ENCODE peak calls at places on chromosomes 11 and 22, in six cellular contexts. Z is naive thymus-derived CD8-positive, alpha-beta T cell; Y is WTC11; F is tibial artery; C is HFFc6; K is CD8-positive, alpha-beta T cell. U is an unnamed sample.

GRCh38 chr11:44085330-44085729 is 10.1 kb upstream of the EXT2 start:
- DNase-seq in K (no peak), Y (no peak), F (no peak), Z (no peak), C (no peak), U (no peak)

GRCh38 chr11:8671242-8671641 is 11.2 kb downstream of the TRIM66 start:
- DNase-seq in Z (no peak), C (peak), K (no peak), F (peak), Y (peak), U (peak)

GRCh38 chr11:75810637-75811383 is 4.2 kb upstream of the UVRAG start:
- DNase-seq in Z (no peak), C (no peak), F (no peak), K (no peak), Y (no peak), U (no peak)

GRCh38 chr11:14914536-14914935 is 22.5 kb upstream of the CYP2R1 start:
- DNase-seq in K (no peak), Y (no peak), Z (no peak), F (no peak), C (no peak), U (no peak)

GRCh38 chr11:94519478-94520084 is 7.3 kb downstream of the C11orf97 start:
- DNase-seq in K (no peak), Y (no peak), C (peak), Z (no peak), F (no peak), U (peak)

GRCh38 chr11:134333951-134334350 is 2.2 kb downstream of the GLB1L2 start:
- DNase-seq in Y (no peak), C (no peak), K (no peak), Z (no peak), F (no peak), U (no peak)

GRCh38 chr11:27230175-27230565 is 132.8 kb downstream of the CCDC34 start:
- DNase-seq in Y (no peak), Z (no peak), K (no peak), F (no peak), C (no peak), U (no peak)

GRCh38 chr22:45831394-45831793 is 145.6 kb downstream of the WNT7B start:
- DNase-seq in F (no peak), C (peak), K (no peak), Y (no peak), Z (no peak), U (peak)

GRCh38 chr11:95093548-95093947 is 3.9 kb downstream of the ENDOD1 start:
- DNase-seq in K (no peak), F (no peak), Y (no peak), Z (no peak), C (no peak), U (no peak)

GRCh38 chr22:47175761-47176359 is 413.4 kb downstream of the TBC1D22A start:
- DNase-seq in K (no peak), C (no peak), Y (no peak), Z (no peak), F (peak), U (no peak)

GRCh38 chr22:50141891-50142363 is 28.6 kb upstream of the PANX2 start:
- DNase-seq in Y (peak), K (no peak), Z (no peak), C (no peak), F (no peak), U (no peak)

GRCh38 chr22:31929126-31929928 is 15.0 kb upstream of the YWHAH start:
- DNase-seq in Z (no peak), F (no peak), Y (no peak), C (no peak), K (no peak), U (peak)

GRCh38 chr11:2582958-2583604 is 116.7 kb downstream of the KCNQ1OT1 start:
- DNase-seq in C (no peak), Y (peak), K (peak), F (peak), Z (peak), U (no peak)

GRCh38 chr11:102116453-102117205 is 6.4 kb downstream of the YAP1 start:
- DNase-seq in C (no peak), K (no peak), Z (no peak), Y (no peak), F (no peak), U (no peak)

GRCh38 chr11:67432655-67433349 is 4.5 kb downstream of the RPS6KB2 start:
- DNase-seq in F (no peak), Y (no peak), C (no peak), Z (no peak), K (no peak), U (no peak)

GRCh38 chr11:126990716-126991480 is 9.7 kb downstream of the KIRREL3 start:
- DNase-seq in Z (no peak), K (no peak), Y (no peak), F (no peak), C (peak), U (peak)

GRCh38 chr22:25187469-25187868 is 12.2 kb upstream of the CRYBB3 start:
- DNase-seq in Y (no peak), Z (no peak), K (no peak), C (no peak), F (no peak), U (no peak)

GRCh38 chr22:39234867-39235687 is 9.7 kb downstream of the PDGFB start:
- DNase-seq in Y (no peak), Z (no peak), C (no peak), F (no peak), K (no peak), U (no peak)

GRCh38 chr22:39013923-39014722 is at the start of gene APOBEC3C:
- DNase-seq in K (peak), C (peak), Y (peak), Z (peak), F (peak), U (peak)

GRCh38 chr11:12581923-12582322 is 92.3 kb upstream of the TEAD1 start:
- DNase-seq in Z (no peak), F (no peak), Y (no peak), K (no peak), C (peak), U (peak)

GRCh38 chr22:29480512-29481264 is 670 bp downstream of the NEFH start:
- DNase-seq in F (no peak), Y (peak), Z (no peak), C (no peak), K (peak), U (peak)

GRCh38 chr11:30357872-30358271 is 35.0 kb downstream of the ARL14EP start:
- DNase-seq in C (no peak), F (no peak), Y (no peak), K (no peak), Z (no peak), U (no peak)

GRCh38 chr11:124517314-124517713 is 26.1 kb downstream of the OR8B12 start:
- DNase-seq in F (no peak), Z (no peak), Y (no peak), C (no peak), K (no peak), U (no peak)

GRCh38 chr11:69085490-69086095 is 36.9 kb downstream of the TPCN2 start:
- DNase-seq in F (no peak), Z (no peak), Y (no peak), K (no peak), C (no peak), U (no peak)

GRCh38 chr22:27210111-27210739 is 552.8 kb downstream of the MIAT start:
- DNase-seq in C (no peak), Z (no peak), K (no peak), F (no peak), Y (no peak), U (no peak)

GRCh38 chr11:88320149-88320559 is 17.4 kb downstream of the CTSC start:
- DNase-seq in C (peak), Y (no peak), F (no peak), K (no peak), Z (no peak), U (peak)

GRCh38 chr11:132187814-132188213 is 817.4 kb downstream of the NTM start:
- DNase-seq in Y (no peak), K (no peak), C (peak), Z (no peak), F (no peak), U (peak)

GRCh38 chr11:132125855-132126841 is 755.7 kb downstream of the NTM start:
- DNase-seq in F (no peak), Y (no peak), Z (no peak), K (no peak), C (no peak), U (peak)

GRCh38 chr11:86073948-86074347 is 5.1 kb upstream of the PICALM start:
- DNase-seq in C (no peak), Y (no peak), Z (no peak), K (no peak), F (no peak), U (no peak)

GRCh38 chr11:108875134-108875533 is 210.3 kb downstream of the DDX10 start:
- DNase-seq in F (no peak), Z (no peak), K (no peak), C (no peak), Y (no peak), U (peak)

GRCh38 chr11:94658386-94658785 is 91.2 kb downstream of the PIWIL4 start:
- DNase-seq in F (no peak), K (no peak), Z (no peak), Y (no peak), C (no peak), U (no peak)

GRCh38 chr11:12439615-12440014 is 62.2 kb downstream of the PARVA start:
- DNase-seq in C (no peak), F (no peak), Y (no peak), Z (no peak), K (no peak), U (no peak)

GRCh38 chr11:13215157-13215556 is 62.4 kb upstream of the BMAL1 start:
- DNase-seq in F (no peak), C (peak), Y (no peak), Z (no peak), K (no peak), U (peak)

GRCh38 chr22:24807284-24807950 is 1.4 kb downstream of the SGSM1 start:
- DNase-seq in K (no peak), Z (no peak), Y (no peak), C (no peak), F (peak), U (peak)

GRCh38 chr11:129242855-129243254 is 50.7 kb upstream of the ARHGAP32 start:
- DNase-seq in F (no peak), K (no peak), C (no peak), Y (no peak), Z (no peak), U (no peak)

GRCh38 chr22:41831828-41832552 is 915 bp upstream of the SREBF2 start:
- DNase-seq in K (no peak), Y (no peak), C (no peak), Z (no peak), F (no peak), U (no peak)

GRCh38 chr11:80109031-80109430 is 668.2 kb upstream of the TENM4 start:
- DNase-seq in C (no peak), Y (no peak), F (no peak), Z (no peak), K (no peak), U (no peak)

GRCh38 chr11:11748706-11749365 is 92.9 kb upstream of the USP47 start:
- DNase-seq in Y (no peak), K (no peak), Z (no peak), F (no peak), C (peak), U (peak)

U was measured in fibroblast of lung.